ENCODE peak calls at places on chromosomes 3 and 15, in seven cellular contexts. G is HepG2, E is spleen, I is SK-N-SH, N is stomach, T is sigmoid colon, Z is H1. D is an unnamed sample.

GRCh38 chr15:68791431-68792283 is 29.0 kb downstream of the ANP32A start:
- DNase-seq in G (no peak), E (no peak), I (no peak), N (no peak), T (no peak), Z (no peak), D (no peak)

GRCh38 chr15:46857103-46857502 is 860.2 kb upstream of the SEMA6D start:
- DNase-seq in G (no peak), E (no peak), I (no peak), N (no peak), T (no peak), Z (no peak), D (no peak)

GRCh38 chr3:177932750-177933660 is 603.2 kb upstream of the KCNMB2 start:
- DNase-seq in G (no peak), E (no peak), I (no peak), N (no peak), T (no peak), Z (no peak), D (no peak)

GRCh38 chr3:194308635-194309213 is 42.4 kb downstream of the CPN2 start:
- DNase-seq in G (no peak), E (peak), I (no peak), N (no peak), T (peak), Z (no peak), D (no peak)

GRCh38 chr3:183629546-183630301 is 5.7 kb upstream of the KLHL24 start:
- DNase-seq in G (no peak), E (no peak), I (no peak), N (no peak), T (no peak), Z (no peak), D (no peak)

GRCh38 chr15:68416158-68416535 is 15.8 kb downstream of the ITGA11 start:
- DNase-seq in G (no peak), E (no peak), I (no peak), N (no peak), T (no peak), Z (no peak), D (no peak)

GRCh38 chr3:70702132-70702531 is 389.7 kb upstream of the MDFIC2 start:
- DNase-seq in G (no peak), E (no peak), I (no peak), N (no peak), T (no peak), Z (no peak), D (no peak)

GRCh38 chr3:188270423-188270972 is 116.5 kb downstream of the LPP start:
- DNase-seq in G (peak), E (no peak), I (no peak), N (no peak), T (no peak), Z (no peak), D (no peak)

GRCh38 chr15:90560229-90560771 is 30.6 kb downstream of the CRTC3 start:
- DNase-seq in G (no peak), E (no peak), I (peak), N (no peak), T (peak), Z (no peak), D (peak)

GRCh38 chr15:40782609-40783227 is 12.9 kb downstream of the C15orf62 start:
- DNase-seq in G (peak), E (peak), I (peak), N (peak), T (no peak), Z (peak), D (peak)

GRCh38 chr15:48145923-48146322 is 25.1 kb downstream of the SLC24A5 start:
- DNase-seq in G (no peak), E (no peak), I (no peak), N (no peak), T (no peak), Z (no peak), D (no peak)

GRCh38 chr3:106345353-106346027 is 476.7 kb upstream of the CBLB start:
- DNase-seq in G (no peak), E (no peak), I (no peak), N (no peak), T (no peak), Z (no peak), D (no peak)

GRCh38 chr15:66661432-66662096 is 40.5 kb upstream of the SMAD6 start:
- DNase-seq in G (no peak), E (no peak), I (no peak), N (no peak), T (no peak), Z (no peak), D (no peak)

GRCh38 chr15:54722342-54722986 is 474.3 kb downstream of the RSL24D1 start:
- DNase-seq in G (no peak), E (no peak), I (no peak), N (no peak), T (no peak), Z (no peak), D (no peak)

GRCh38 chr3:48142316-48142870 is 45.8 kb downstream of the CDC25A start:
- DNase-seq in G (no peak), E (no peak), I (no peak), N (peak), T (no peak), Z (no peak), D (peak)

GRCh38 chr15:23532019-23532418 is 33.5 kb upstream of the MKRN3 start:
- DNase-seq in G (no peak), E (no peak), I (no peak), N (no peak), T (no peak), Z (no peak), D (no peak)

GRCh38 chr3:126353694-126354321 is 3.4 kb downstream of the KLF15 start:
- DNase-seq in G (peak), E (peak), I (no peak), N (no peak), T (peak), Z (no peak), D (no peak)

GRCh38 chr3:137815251-137815650 is 51.1 kb downstream of the SOX14 start:
- DNase-seq in G (no peak), E (no peak), I (no peak), N (no peak), T (no peak), Z (no peak), D (no peak)

GRCh38 chr15:90603893-90604292 is 74.2 kb downstream of the CRTC3 start:
- DNase-seq in G (no peak), E (peak), I (no peak), N (peak), T (no peak), Z (no peak), D (peak)

GRCh38 chr3:57060089-57060829 is at the start of gene SPATA12:
- DNase-seq in G (peak), E (no peak), I (peak), N (peak), T (peak), Z (peak), D (peak)
- TF ChIP-seq POLR2AphosphoS5 in G (no peak), E (no peak), I (no peak), N (no peak), T (no peak), Z (peak), D (peak)

GRCh38 chr15:74433592-74434259 is at the start of gene SEMA7A:
- DNase-seq in G (peak), E (peak), I (peak), N (peak), T (peak), Z (peak), D (peak)
- TF ChIP-seq POLR2AphosphoS5 in G (peak), E (peak), I (no peak), N (peak), T (peak), Z (peak), D (peak)

GRCh38 chr15:63277893-63278505 is 594 bp downstream of the APH1B start:
- DNase-seq in G (no peak), E (no peak), I (no peak), N (no peak), T (peak), Z (no peak), D (no peak)

GRCh38 chr15:63276342-63277043 is 912 bp upstream of the APH1B start:
- DNase-seq in G (no peak), E (no peak), I (no peak), N (no peak), T (no peak), Z (no peak), D (no peak)

GRCh38 chr15:63274427-63274826 is 3.0 kb upstream of the APH1B start:
- DNase-seq in G (no peak), E (no peak), I (no peak), N (no peak), T (no peak), Z (no peak), D (no peak)

GRCh38 chr15:63283126-63283525 is 5.7 kb downstream of the APH1B start:
- DNase-seq in G (no peak), E (peak), I (no peak), N (no peak), T (no peak), Z (no peak), D (no peak)

DNA sequence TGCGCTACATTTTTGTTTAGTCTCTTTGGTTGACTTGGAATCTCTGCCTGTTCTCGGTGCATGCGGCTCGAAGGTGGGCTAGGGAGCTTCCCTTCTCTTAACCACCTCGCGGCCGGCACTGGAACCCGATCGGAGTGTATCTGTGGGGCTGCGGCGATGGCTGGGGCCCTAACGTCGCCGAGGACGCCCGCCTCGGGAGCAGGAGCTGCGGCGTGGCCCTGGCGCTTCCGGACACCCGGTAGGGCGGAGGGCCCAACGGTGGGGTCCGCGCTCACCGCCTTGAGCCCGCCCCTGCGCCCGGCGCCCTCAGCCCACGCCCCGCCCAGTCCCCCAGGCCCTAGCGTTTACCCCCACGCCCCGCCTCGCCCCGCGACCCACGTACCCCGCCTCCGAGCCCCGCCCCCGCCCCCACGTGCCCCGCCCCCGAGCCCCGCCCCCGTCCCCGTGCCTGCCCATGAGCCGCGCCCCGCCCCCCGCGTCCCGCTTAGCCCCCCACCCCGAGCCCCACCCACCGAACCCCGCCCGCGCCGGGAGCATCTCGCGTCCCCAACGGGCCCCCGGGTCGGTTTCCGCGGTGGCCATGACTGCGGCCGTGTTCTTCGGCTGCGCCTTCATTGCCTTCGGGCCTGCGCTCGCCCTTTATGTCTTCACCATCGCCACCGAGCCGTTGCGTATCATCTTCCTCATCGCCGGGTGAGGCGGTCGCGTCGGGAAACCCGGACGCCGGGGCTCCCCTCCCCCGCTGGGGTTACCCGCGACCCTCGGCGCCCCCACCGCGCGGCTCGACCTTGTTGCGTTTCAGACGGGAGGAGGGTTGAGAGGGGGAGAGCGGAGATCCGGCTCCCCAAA is at the start of gene APH1B:
- DNase-seq in G (peak), E (peak), I (peak), N (peak), T (peak), Z (peak), D (peak)
- TF ChIP-seq POLR2AphosphoS5 in G (no peak), E (peak), I (peak), N (peak), T (peak), Z (peak), D (peak)

GRCh38 chr15:65101418-65101890 is 13.5 kb downstream of the UBAP1L start:
- DNase-seq in G (peak), E (no peak), I (peak), N (peak), T (peak), Z (peak), D (peak)
- TF ChIP-seq POLR2AphosphoS5 in G (no peak), E (no peak), I (no peak), N (no peak), T (no peak), Z (no peak), D (no peak)

GRCh38 chr3:192169332-192169915 is 557.9 kb downstream of the FGF12 start:
- DNase-seq in G (no peak), E (no peak), I (no peak), N (no peak), T (no peak), Z (no peak), D (no peak)

GRCh38 chr3:192168202-192168601 is 559.1 kb downstream of the FGF12 start:
- DNase-seq in G (no peak), E (no peak), I (no peak), N (no peak), T (no peak), Z (no peak), D (no peak)

GRCh38 chr3:192171213-192171612 is 556.1 kb downstream of the FGF12 start:
- DNase-seq in G (no peak), E (no peak), I (no peak), N (no peak), T (no peak), Z (no peak), D (no peak)

GRCh38 chr3:192170031-192170430 is 557.3 kb downstream of the FGF12 start:
- DNase-seq in G (no peak), E (no peak), I (no peak), N (no peak), T (no peak), Z (no peak), D (no peak)

DNA sequence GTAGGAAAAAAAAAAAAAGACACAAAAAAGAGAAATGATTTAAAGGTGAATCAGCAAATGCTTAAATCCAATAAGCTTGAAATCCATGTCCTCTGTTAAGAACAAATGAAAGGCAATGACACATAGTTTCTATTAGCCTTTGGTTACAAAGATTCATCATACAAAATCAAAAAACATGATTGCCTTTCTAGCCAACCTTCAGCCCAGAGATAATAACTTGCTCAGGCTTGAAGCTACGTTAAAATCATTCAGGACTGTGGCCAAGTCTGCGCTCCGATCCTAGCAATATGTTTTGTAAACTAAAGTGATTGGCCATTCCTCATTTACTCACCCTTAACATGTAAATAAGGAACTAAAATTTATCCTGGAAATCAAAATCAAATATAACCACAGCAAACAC is 556.7 kb downstream of the FGF12 start:
- DNase-seq in G (no peak), E (no peak), I (no peak), N (no peak), T (no peak), Z (no peak), D (no peak)
- TF ChIP-seq POLR2AphosphoS5 in G (no peak), E (no peak), I (no peak), N (no peak), T (no peak), Z (no peak), D (no peak)

GRCh38 chr15:50355612-50355905 is 561 bp upstream of the GABPB1 start:
- DNase-seq in G (no peak), E (no peak), I (no peak), N (no peak), T (no peak), Z (no peak), D (no peak)

GRCh38 chr15:50353251-50353998 is 1.6 kb downstream of the GABPB1 start:
- DNase-seq in G (no peak), E (no peak), I (no peak), N (no peak), T (no peak), Z (no peak), D (no peak)

GRCh38 chr15:50355980-50356379 is 982 bp upstream of the GABPB1 start:
- DNase-seq in G (no peak), E (no peak), I (no peak), N (no peak), T (no peak), Z (no peak), D (no peak)

GRCh38 chr15:50354838-50355611 is at the start of gene GABPB1:
- DNase-seq in G (peak), E (peak), I (peak), N (peak), T (peak), Z (peak), D (peak)

GRCh38 chr15:50353999-50354837 is 780 bp downstream of the GABPB1 start:
- DNase-seq in G (peak), E (peak), I (peak), N (peak), T (peak), Z (no peak), D (peak)
- TF ChIP-seq POLR2AphosphoS5 in G (peak), E (peak), I (peak), N (peak), T (peak), Z (peak), D (peak)

DNA sequence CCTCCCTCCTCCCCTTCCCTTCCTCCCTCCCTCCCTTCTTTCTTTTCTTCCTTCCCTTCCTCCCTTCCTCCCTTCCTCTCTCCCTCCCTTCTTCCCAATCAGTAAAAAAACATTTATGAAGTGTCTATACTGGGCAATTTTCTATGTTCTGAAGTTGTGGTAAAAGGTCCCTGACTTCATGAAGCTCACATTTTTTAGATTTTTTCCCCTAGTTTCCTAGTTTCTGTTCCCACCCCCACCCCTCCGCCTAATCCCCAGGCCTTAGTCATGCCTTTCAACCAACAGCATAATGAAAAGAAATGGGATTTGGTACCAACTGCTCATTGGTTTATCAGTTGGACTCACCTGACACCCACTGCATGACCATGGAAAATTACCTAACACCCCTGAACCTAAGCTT is 125.1 kb downstream of the CNTN3 start:
- DNase-seq in G (no peak), E (no peak), I (no peak), N (no peak), T (no peak), Z (no peak), D (no peak)
- TF ChIP-seq POLR2AphosphoS5 in G (no peak), E (no peak), I (no peak), N (no peak), T (no peak), Z (no peak), D (no peak)

GRCh38 chr3:30162579-30162978 is 443.8 kb upstream of the TGFBR2 start:
- DNase-seq in G (no peak), E (no peak), I (no peak), N (no peak), T (no peak), Z (no peak), D (no peak)

GRCh38 chr3:30155755-30156154 is 450.6 kb upstream of the TGFBR2 start:
- DNase-seq in G (no peak), E (no peak), I (no peak), N (no peak), T (no peak), Z (no peak), D (no peak)

GRCh38 chr3:30154853-30155252 is 451.5 kb upstream of the TGFBR2 start:
- DNase-seq in G (no peak), E (no peak), I (no peak), N (no peak), T (no peak), Z (no peak), D (no peak)

GRCh38 chr3:30161370-30161769 is 445.0 kb upstream of the TGFBR2 start:
- DNase-seq in G (no peak), E (no peak), I (no peak), N (no peak), T (peak), Z (no peak), D (no peak)

DNA sequence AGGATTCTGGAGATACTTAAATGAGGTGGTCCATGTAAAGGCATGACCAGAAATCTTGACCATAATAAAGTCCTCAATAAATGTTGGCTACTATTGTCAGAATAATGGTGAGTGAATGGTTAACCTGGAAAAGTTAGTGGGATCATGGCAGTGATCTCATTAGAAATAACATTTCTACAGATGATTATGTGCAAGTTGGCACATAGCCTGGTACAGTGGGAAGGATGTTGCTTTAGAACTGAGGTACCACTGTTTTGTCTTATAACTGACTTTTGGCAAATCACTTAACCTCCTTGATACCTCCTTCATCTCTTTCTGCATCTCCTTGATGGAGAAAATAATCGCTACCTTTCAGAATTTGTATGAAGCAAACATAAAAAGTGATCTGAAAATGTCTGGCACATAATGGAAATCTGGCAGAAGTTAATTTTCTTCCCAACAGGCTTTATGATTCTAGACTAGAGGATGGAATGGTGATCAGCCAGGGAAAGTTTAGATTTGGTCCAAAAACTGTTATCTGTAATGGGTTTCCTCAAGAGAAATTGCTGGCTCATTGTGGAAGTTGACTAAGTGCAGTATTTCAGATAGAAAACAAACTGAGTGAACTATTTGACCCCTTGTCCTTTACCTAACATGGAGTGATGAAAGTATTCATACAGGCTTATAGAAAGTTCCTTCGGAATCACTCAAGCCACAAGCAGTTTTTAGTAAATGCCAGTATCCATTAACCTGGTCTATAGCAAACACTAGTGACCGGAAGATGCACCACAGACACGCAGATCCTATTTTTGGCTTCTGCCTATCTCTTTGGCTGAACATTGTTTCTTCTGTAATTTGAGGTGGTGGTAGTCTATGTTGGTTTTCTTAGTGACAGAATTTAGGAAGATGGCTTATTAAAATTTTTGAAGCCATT is 449.6 kb upstream of the TGFBR2 start:
- DNase-seq in G (peak), E (no peak), I (no peak), N (no peak), T (no peak), Z (no peak), D (no peak)
- TF ChIP-seq POLR2AphosphoS5 in G (no peak), E (no peak), I (peak), N (no peak), T (no peak), Z (no peak), D (no peak)

DNA sequence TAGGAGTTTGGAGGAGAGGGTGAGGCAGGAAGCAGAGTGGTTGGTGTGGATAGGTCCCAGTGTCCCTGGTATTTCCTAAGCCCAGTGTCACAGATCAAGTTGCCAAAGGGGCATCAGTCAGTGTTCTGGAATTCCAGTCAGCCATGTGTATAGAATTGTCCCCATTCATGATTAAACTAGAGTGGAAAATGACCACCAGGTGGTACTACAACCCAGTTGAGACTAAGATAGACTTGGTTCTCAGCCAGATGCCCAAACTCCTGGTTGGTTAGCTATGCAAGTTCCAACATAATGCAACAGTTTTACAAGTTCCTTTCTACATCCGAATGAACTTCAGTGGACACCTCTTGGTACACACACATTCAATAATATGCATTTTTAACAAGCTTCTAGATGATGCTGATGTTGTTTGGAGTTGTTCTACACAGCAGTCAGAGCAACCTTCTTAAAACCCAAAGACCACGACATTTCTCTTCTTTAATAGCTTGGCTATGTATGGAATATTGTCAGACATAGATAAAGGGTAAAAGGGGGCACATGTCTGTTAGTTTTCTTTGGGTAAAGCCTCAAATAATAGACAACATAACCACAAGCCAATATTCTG is 8.4 kb upstream of the ATR start:
- DNase-seq in G (peak), E (no peak), I (peak), N (peak), T (no peak), Z (no peak), D (peak)
- TF ChIP-seq POLR2AphosphoS5 in G (no peak), E (no peak), I (no peak), N (no peak), T (peak), Z (no peak), D (peak)